ENCODE peak calls at places on chromosomes 2 and 18, in nine cellular contexts. X is Peyer's patch; E is left ventricle myocardium inferior; U is AG10803; K is amygdala; M is RWPE1; W is GM23248; D is WTC11; H is activated CD8-positive, alpha-beta T cell treated with anti-CD3 and anti-CD28 coated beads, Interleukin-2, amount 10 ng/mL, durations not matched to agents 7 days and 5 days. R is an unnamed sample.

GRCh38 chr2:36318547-36318946 is 37.0 kb upstream of the CRIM1 start:
- DNase-seq in X (no peak), D (no peak), U (peak; percentile 21), H (no peak), W (peak; percentile 35), E (no peak), K (no peak), M (no peak), R (no peak)

GRCh38 chr2:120064664-120065063 is 51.8 kb downstream of the EPB41L5 start:
- DNase-seq in U (no peak), M (no peak), W (no peak), D (no peak), H (no peak), K (no peak), E (no peak), X (no peak), R (no peak)

GRCh38 chr18:59823611-59824195 is 76.1 kb upstream of the PMAIP1 start:
- DNase-seq in H (peak; percentile 63), K (peak; percentile 75), E (peak; percentile 20), W (peak; percentile 85), X (peak; percentile 80), M (peak; percentile 25), U (peak; percentile 82), D (peak; percentile 86), R (no peak)

GRCh38 chr2:137467246-137467862 is 496.9 kb upstream of the HNMT start:
- DNase-seq in H (peak; percentile 27), X (peak; percentile 50), U (peak; percentile 33), D (peak; percentile 66), M (peak; percentile 55), K (peak; percentile 38), W (peak; percentile 47), E (no peak), R (peak; percentile 1)

GRCh38 chr2:229417906-229418305 is 146.8 kb upstream of the PID1 start:
- DNase-seq in U (no peak), H (no peak), W (no peak), D (peak; percentile 21), K (no peak), X (no peak), E (no peak), M (no peak), R (no peak)

GRCh38 chr2:199449455-199449854 is 8.3 kb downstream of the SATB2 start:
- DNase-seq in X (no peak), H (no peak), K (no peak), W (no peak), U (no peak), M (no peak), D (no peak), E (no peak), R (no peak)

GRCh38 chr2:28405537-28405936 is 12.9 kb downstream of the FOSL2 start:
- DNase-seq in D (no peak), M (no peak), U (no peak), X (no peak), W (no peak), E (no peak), H (no peak), K (no peak), R (no peak)

GRCh38 chr2:199704358-199705238 is 146.4 kb downstream of the FTCDNL1 start:
- DNase-seq in M (peak; percentile 73), K (peak; percentile 70), U (peak; percentile 34), H (peak; percentile 25), E (no peak), X (peak; percentile 66), D (peak; percentile 57), W (peak; percentile 57), R (no peak)

GRCh38 chr2:32377928-32378327 is 21.1 kb downstream of the BIRC6 start:
- DNase-seq in K (no peak), H (no peak), M (no peak), W (no peak), D (no peak), U (no peak), E (no peak), X (no peak), R (no peak)

GRCh38 chr18:79657342-79657996 is 22.1 kb upstream of the CTDP1 start:
- DNase-seq in K (no peak), W (no peak), E (no peak), M (no peak), U (no peak), H (no peak), X (no peak), D (no peak), R (no peak)

GRCh38 chr2:140797718-140798117 is 1333.1 kb downstream of the LRP1B start:
- DNase-seq in E (no peak), H (no peak), M (peak; percentile 1), U (no peak), W (no peak), D (no peak), X (no peak), K (no peak), R (no peak)

GRCh38 chr2:105454801-105455485 is 56.1 kb upstream of the FHL2 start:
- DNase-seq in D (peak; percentile 61), M (peak; percentile 69), U (peak; percentile 82), X (peak; percentile 77), H (peak; percentile 24), W (peak; percentile 90), E (no peak), K (no peak), R (no peak)

GRCh38 chr2:237885931-237886701 is 26.7 kb downstream of the RAMP1 start:
- DNase-seq in K (peak; percentile 37), U (no peak), H (no peak), M (no peak), X (no peak), D (no peak), E (peak; percentile 83), W (no peak), R (no peak)

GRCh38 chr2:134738150-134738865 is 19.5 kb upstream of the TMEM163 start:
- DNase-seq in W (no peak), H (no peak), U (peak; percentile 8), M (no peak), X (no peak), D (no peak), E (no peak), K (no peak), R (no peak)

GRCh38 chr2:202022755-202023154 is 10.9 kb upstream of the FZD7 start:
- DNase-seq in X (no peak), H (no peak), K (no peak), U (no peak), M (no peak), D (no peak), W (no peak), E (peak; percentile 30), R (no peak)

GRCh38 chr2:108184421-108184820 is 55.3 kb upstream of the SULT1C3 start:
- DNase-seq in U (peak; percentile 13), E (no peak), H (no peak), M (no peak), W (peak; percentile 55), X (peak; percentile 48), D (no peak), K (peak; percentile 1), R (no peak)

GRCh38 chr2:213816583-213816982 is 532.3 kb downstream of the SPAG16 start:
- DNase-seq in H (no peak), E (no peak), W (no peak), M (no peak), X (no peak), U (no peak), D (no peak), K (no peak), R (no peak)

GRCh38 chr2:222142027-222142426 is 156.8 kb downstream of the PAX3 start:
- DNase-seq in D (no peak), X (no peak), U (peak; percentile 39), H (no peak), K (no peak), E (no peak), W (peak; percentile 1), M (peak; percentile 91), R (no peak)

GRCh38 chr2:190547914-190548313 is 13.4 kb upstream of the NEMP2 start:
- DNase-seq in W (no peak), E (no peak), H (no peak), D (no peak), M (no peak), X (no peak), K (no peak), U (no peak), R (no peak)

R was measured in hypothalamus.